ENCODE peak calls at places on chromosomes 2 and 18, in four cellular contexts. N, B, A and V are unnamed samples.

GRCh38 chr18:50949185-50949584 is 18.7 kb upstream of the ELAC1 start:
- DNase-seq in N (no peak), B (no peak), A (no peak), V (no peak)

GRCh38 chr2:63692002-63692606 is 103.3 kb downstream of the MDH1 start:
- DNase-seq in N (no peak), B (peak; percentile 54), A (no peak), V (no peak)

GRCh38 chr2:135819211-135819610 is 17.8 kb downstream of the LCT start:
- DNase-seq in N (no peak), B (peak; percentile 88), A (no peak), V (no peak)

GRCh38 chr18:57708288-57708687 is 86.7 kb upstream of the NARS1 start:
- DNase-seq in N (no peak), B (no peak), A (no peak), V (no peak)

GRCh38 chr2:76472946-76473345 is 762.2 kb upstream of the GCFC2 start:
- DNase-seq in N (no peak), B (no peak), A (no peak), V (no peak)

GRCh38 chr2:158998486-158999248 is 30.2 kb downstream of the TANC1 start:
- DNase-seq in N (no peak), B (no peak), A (no peak), V (no peak)

GRCh38 chr18:67109535-67109934 is 407.0 kb downstream of the DSEL start:
- DNase-seq in N (no peak), B (no peak), A (no peak), V (no peak)

GRCh38 chr18:58247363-58247834 is 203.4 kb downstream of the NEDD4L start:
- DNase-seq in N (no peak), B (no peak), A (peak; percentile 76), V (peak; percentile 39)

GRCh38 chr2:29388071-29388470 is 272.9 kb downstream of the CLIP4 start:
- DNase-seq in N (no peak), B (no peak), A (no peak), V (no peak)

GRCh38 chr18:22223263-22223960 is 54.0 kb downstream of the GATA6 start:
- DNase-seq in N (peak; percentile 80), B (peak; percentile 57), A (peak; percentile 71), V (peak; percentile 42)

GRCh38 chr2:138421315-138421970 is 80.1 kb upstream of the SPOPL start:
- DNase-seq in N (no peak), B (no peak), A (no peak), V (no peak)

GRCh38 chr2:241084856-241085444 is 17.1 kb downstream of the MTERF4 start:
- DNase-seq in N (no peak), B (no peak), A (no peak), V (no peak)

GRCh38 chr2:40062381-40062780 is 283.3 kb upstream of the THUMPD2 start:
- DNase-seq in N (no peak), B (no peak), A (no peak), V (no peak)

GRCh38 chr2:172969609-172970008 is 106.0 kb upstream of the MAP3K20 start:
- DNase-seq in N (no peak), B (no peak), A (no peak), V (no peak)

GRCh38 chr2:29518988-29519925 is 402.1 kb downstream of the ALK start:
- DNase-seq in N (no peak), B (no peak), A (no peak), V (no peak)

GRCh38 chr2:191165190-191165643 is 14.4 kb upstream of the STAT4 start:
- DNase-seq in N (no peak), B (peak; percentile 66), A (no peak), V (no peak)

GRCh38 chr18:77079088-77079487 is 53.5 kb downstream of the MBP start:
- DNase-seq in N (no peak), B (no peak), A (no peak), V (no peak)

GRCh38 chr2:75547345-75548035 is 13.2 kb downstream of the EVA1A start:
- DNase-seq in N (no peak), B (no peak), A (no peak), V (no peak)

GRCh38 chr2:192030289-192030688 is 164.4 kb downstream of the TMEFF2 start:
- DNase-seq in N (no peak), B (no peak), A (no peak), V (no peak)

GRCh38 chr2:9655441-9656269 is 24.9 kb upstream of the YWHAQ start:
- DNase-seq in N (no peak), B (peak; percentile 51), A (no peak), V (no peak)

GRCh38 chr2:12717988-12718661 is 1.4 kb downstream of the TRIB2 start:
- DNase-seq in N (peak; percentile 39), B (peak; percentile 15), A (peak; percentile 75), V (peak; percentile 60)

GRCh38 chr2:14492920-14493503 is 139.5 kb upstream of the LRATD1 start:
- DNase-seq in N (no peak), B (no peak), A (no peak), V (no peak)

GRCh38 chr2:187918996-187919821 is 365.0 kb upstream of the TFPI start:
- DNase-seq in N (no peak), B (no peak), A (no peak), V (no peak)

GRCh38 chr2:187920511-187920910 is 366.3 kb upstream of the TFPI start:
- DNase-seq in N (no peak), B (no peak), A (no peak), V (no peak)

GRCh38 chr2:187924293-187924692 is 367.4 kb upstream of the GULP1 start:
- DNase-seq in N (no peak), B (no peak), A (no peak), V (no peak)

GRCh38 chr2:187917535-187917934 is 363.3 kb upstream of the TFPI start:
- DNase-seq in N (no peak), B (no peak), A (no peak), V (no peak)

GRCh38 chr2:187922841-187923240 is 368.6 kb upstream of the TFPI start:
- DNase-seq in N (no peak), B (no peak), A (no peak), V (no peak)
- TF ChIP-seq POLR2A in N (no peak), B (no peak), A (no peak), V (no peak)

GRCh38 chr18:79506191-79507075 is 110.7 kb downstream of the NFATC1 start:
- DNase-seq in N (no peak), B (no peak), A (peak; percentile 86), V (peak; percentile 30)

GRCh38 chr18:79509536-79509930 is 113.8 kb downstream of the NFATC1 start:
- DNase-seq in N (no peak), B (no peak), A (peak; percentile 52), V (peak; percentile 6)

GRCh38 chr18:79507546-79508480 is 112.1 kb downstream of the NFATC1 start:
- DNase-seq in N (peak; percentile 67), B (peak; percentile 36), A (peak; percentile 95), V (peak; percentile 87)

GRCh38 chr18:79508565-79509535 is 113.1 kb downstream of the NFATC1 start:
- DNase-seq in N (no peak), B (peak; percentile 75), A (peak; percentile 70), V (peak; percentile 19)

DNA sequence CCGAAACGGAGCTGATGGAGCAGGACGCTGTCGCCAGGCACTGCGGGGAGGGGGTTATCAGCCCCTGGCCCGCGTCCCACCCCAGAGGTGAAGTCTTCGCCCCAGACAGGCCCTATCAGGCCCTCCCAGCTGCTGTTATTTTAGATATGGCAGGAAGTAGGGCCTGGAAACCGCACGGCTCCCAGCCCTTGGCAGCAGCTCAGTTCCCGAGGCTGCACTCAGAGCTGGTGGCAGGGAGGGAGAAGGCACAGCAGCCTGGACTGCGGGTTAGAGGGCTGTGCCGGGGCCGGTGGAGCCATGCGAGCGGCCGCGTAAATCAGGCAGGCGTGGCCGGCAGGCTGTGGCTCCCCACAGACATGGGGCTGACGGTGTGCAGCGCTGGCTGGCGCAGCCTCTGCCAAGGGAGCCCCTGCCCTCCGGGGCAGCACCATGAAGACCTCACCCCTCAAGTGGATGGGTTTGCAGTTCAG is 111.4 kb downstream of the NFATC1 start:
- DNase-seq in N (peak; percentile 69), B (peak; percentile 58), A (peak; percentile 88), V (peak; percentile 61)
- TF ChIP-seq POLR2A in N (no peak), B (no peak), A (no peak), V (no peak)

GRCh38 chr2:54722641-54723299 is 692 bp upstream of the EML6 start:
- DNase-seq in N (no peak), B (no peak), A (no peak), V (no peak)
- TF ChIP-seq POLR2A in N (no peak), B (no peak), A (no peak), V (no peak)

GRCh38 chr18:12309683-12310198 is 1.7 kb downstream of the TUBB6 start:
- DNase-seq in N (no peak), B (no peak), A (no peak), V (no peak)
- TF ChIP-seq POLR2A in N (no peak), B (no peak), A (no peak), V (no peak)

GRCh38 chr2:60352491-60353405 is 200.7 kb downstream of the BCL11A start:
- DNase-seq in N (no peak), B (no peak), A (no peak), V (no peak)
- TF ChIP-seq POLR2A in N (no peak), B (no peak), A (no peak), V (no peak)